ENCODE peak calls at places on chromosomes 7 and 10, in four cellular contexts. B is activated CD8-positive, alpha-beta T cell treated with anti-CD3 and anti-CD28 coated beads for 36 hours; K is left lung; D is Right ventricle myocardium superior. N is an unnamed sample.

GRCh38 chr7:129110575-129111376 is 33.7 kb upstream of the TSPAN33 start:
- ATAC-seq in B (peak; percentile 34), K (peak; percentile 37), D (no peak), N (peak; percentile 96)

GRCh38 chr10:71757450-71757918 is 15.8 kb downstream of the VSIR start:
- ATAC-seq in B (peak; percentile 24), K (no peak), D (peak; percentile 70), N (peak; percentile 79)

GRCh38 chr7:40810274-40810673 is 675.5 kb downstream of the SUGCT start:
- ATAC-seq in D (no peak), K (no peak), B (no peak), N (no peak)

GRCh38 chr10:91796332-91797076 is 1.7 kb upstream of the TNKS2 start:
- ATAC-seq in D (peak; percentile 29), B (peak; percentile 66), K (peak; percentile 60), N (peak; percentile 54)

GRCh38 chr10:71259282-71259681 is 46.9 kb downstream of the UNC5B start:
- ATAC-seq in D (no peak), K (no peak), B (no peak), N (no peak)

GRCh38 chr10:93412801-93413200 is 69.3 kb downstream of the MYOF start:
- ATAC-seq in D (no peak), B (no peak), K (peak; percentile 22), N (no peak)

GRCh38 chr7:135578569-135578968 is 20.9 kb downstream of the NUP205 start:
- ATAC-seq in K (no peak), B (no peak), D (no peak), N (no peak)

GRCh38 chr7:78020131-78020873 is 221.7 kb downstream of the PHTF2 start:
- ATAC-seq in B (peak; percentile 50), D (peak; percentile 89), K (peak; percentile 89), N (peak; percentile 81)

GRCh38 chr7:135744938-135745701 is 3.5 kb downstream of the FAM180A start:
- ATAC-seq in K (peak; percentile 46), B (no peak), D (no peak), N (peak; percentile 91)

GRCh38 chr7:52726493-52726892 is 308.9 kb upstream of the POM121L12 start:
- ATAC-seq in B (no peak), D (no peak), K (no peak), N (no peak)

GRCh38 chr7:134212576-134213546 is 85.7 kb downstream of the LRGUK start:
- ATAC-seq in B (no peak), K (peak; percentile 81), D (no peak), N (no peak)

GRCh38 chr10:120586471-120586872 is 129.4 kb downstream of the PLPP4 start:
- ATAC-seq in K (no peak), D (no peak), B (no peak), N (no peak)

GRCh38 chr10:454860-455259 is 234.6 kb downstream of the DIP2C start:
- ATAC-seq in B (no peak), K (peak; percentile 77), D (peak; percentile 69), N (peak; percentile 87)

GRCh38 chr10:99041468-99041867 is 194.2 kb downstream of the HPSE2 start:
- ATAC-seq in B (no peak), D (no peak), K (no peak), N (no peak)

GRCh38 chr10:5818894-5819293 is 5.7 kb upstream of the GDI2 start:
- ATAC-seq in K (peak; percentile 20), B (no peak), D (no peak), N (no peak)

GRCh38 chr10:57102234-57102633 is 741.2 kb upstream of the ZWINT start:
- ATAC-seq in D (no peak), K (no peak), B (no peak), N (no peak)

GRCh38 chr7:4093035-4093434 is 589.1 kb upstream of the FOXK1 start:
- ATAC-seq in D (no peak), B (no peak), K (no peak), N (no peak)

GRCh38 chr7:83640240-83640639 is 8.7 kb downstream of the SEMA3E start:
- ATAC-seq in B (no peak), D (no peak), K (no peak), N (no peak)

GRCh38 chr7:31175672-31176071 is 123.6 kb downstream of the ADCYAP1R1 start:
- ATAC-seq in B (no peak), K (no peak), D (no peak), N (no peak)

GRCh38 chr10:119418401-119418800 is 124.1 kb downstream of the RGS10 start:
- ATAC-seq in D (no peak), B (no peak), K (no peak), N (no peak)

GRCh38 chr7:105907129-105907846 is 30.9 kb upstream of the ATXN7L1 start:
- ATAC-seq in B (no peak), D (no peak), K (no peak), N (no peak)

GRCh38 chr10:58590152-58590551 is 77.5 kb downstream of the BICC1 start:
- ATAC-seq in B (no peak), D (peak; percentile 88), K (peak; percentile 87), N (no peak)

GRCh38 chr7:119096683-119097082 is 872.2 kb downstream of the ANKRD7 start:
- ATAC-seq in K (no peak), B (no peak), D (no peak), N (no peak)

GRCh38 chr7:31550432-31550831 is 36.5 kb downstream of the ITPRID1 start:
- ATAC-seq in D (peak; percentile 43), K (peak; percentile 28), B (no peak), N (no peak)

N was measured in esophagus mucosa.